ENCODE peak calls at places on chromosome 9, in ten cellular contexts. Z, K, N, R, S, W, Y, L, I and M are unnamed samples.

GRCh38 chr9:136095495-136096058 is 488 bp upstream of the NACC2 start:
- DNase-seq in Z (peak), K (no peak), N (peak), R (peak), S (no peak), W (peak), Y (no peak), L (peak), I (no peak), M (no peak)

GRCh38 chr9:7206221-7206758 is 448.5 kb downstream of the KDM4C start:
- DNase-seq in Z (no peak), K (no peak), N (no peak), R (no peak), S (no peak), W (no peak), Y (no peak), L (no peak), I (no peak), M (no peak)

GRCh38 chr9:91720746-91721705 is 229.0 kb downstream of the ROR2 start:
- DNase-seq in Z (no peak), K (no peak), N (no peak), R (no peak), S (peak), W (no peak), Y (no peak), L (no peak), I (no peak), M (peak)

GRCh38 chr9:77019010-77019809 is at the start of gene FOXB2:
- DNase-seq in Z (no peak), K (no peak), N (no peak), R (no peak), S (no peak), W (no peak), Y (no peak), L (no peak), I (no peak), M (no peak)

GRCh38 chr9:132114102-132114707 is 34.5 kb upstream of the MED27 start:
- DNase-seq in Z (peak), K (no peak), N (peak), R (peak), S (no peak), W (peak), Y (peak), L (peak), I (peak), M (peak)

GRCh38 chr9:136024696-136025316 is 63.6 kb upstream of the UBAC1 start:
- DNase-seq in Z (peak), K (no peak), N (no peak), R (no peak), S (no peak), W (peak), Y (no peak), L (no peak), I (no peak), M (no peak)

GRCh38 chr9:8599937-8600336 is 800.4 kb upstream of the DMAC1 start:
- DNase-seq in Z (no peak), K (no peak), N (no peak), R (no peak), S (no peak), W (no peak), Y (no peak), L (no peak), I (no peak), M (no peak)

GRCh38 chr9:31210982-31211570 is 1173.4 kb upstream of the ACO1 start:
- DNase-seq in Z (peak), K (no peak), N (no peak), R (no peak), S (no peak), W (no peak), Y (no peak), L (no peak), I (no peak), M (no peak)

GRCh38 chr9:136327313-136327971 is at the start of gene GPSM1:
- DNase-seq in Z (peak), K (no peak), N (peak), R (no peak), S (no peak), W (peak), Y (peak), L (peak), I (peak), M (no peak)

GRCh38 chr9:87119328-87119881 is 172.1 kb upstream of the GAS1 start:
- DNase-seq in Z (peak), K (peak), N (no peak), R (no peak), S (no peak), W (peak), Y (no peak), L (peak), I (peak), M (no peak)

GRCh38 chr9:136075134-136075841 is 19.8 kb downstream of the NACC2 start:
- DNase-seq in Z (no peak), K (no peak), N (no peak), R (no peak), S (no peak), W (peak), Y (no peak), L (no peak), I (no peak), M (no peak)

GRCh38 chr9:23979491-23979890 is 153.5 kb upstream of the ELAVL2 start:
- DNase-seq in Z (no peak), K (no peak), N (no peak), R (no peak), S (no peak), W (no peak), Y (no peak), L (no peak), I (no peak), M (no peak)

GRCh38 chr9:86252870-86253269 is 6.6 kb downstream of the C9orf153 start:
- DNase-seq in Z (no peak), K (no peak), N (no peak), R (no peak), S (peak), W (no peak), Y (no peak), L (no peak), I (peak), M (no peak)

GRCh38 chr9:121226186-121226585 is 24.5 kb upstream of the RAB14 start:
- DNase-seq in Z (no peak), K (no peak), N (no peak), R (no peak), S (no peak), W (no peak), Y (no peak), L (no peak), I (no peak), M (no peak)

GRCh38 chr9:97564291-97565175 is 63.1 kb downstream of the TMOD1 start:
- DNase-seq in Z (peak), K (peak), N (no peak), R (peak), S (no peak), W (no peak), Y (peak), L (no peak), I (peak), M (no peak)

GRCh38 chr9:78407636-78408312 is 110.8 kb downstream of the PSAT1 start:
- DNase-seq in Z (no peak), K (no peak), N (no peak), R (no peak), S (no peak), W (no peak), Y (no peak), L (no peak), I (no peak), M (no peak)

GRCh38 chr9:123568691-123569342 is 212.8 kb downstream of the CRB2 start:
- DNase-seq in Z (peak), K (peak), N (no peak), R (no peak), S (no peak), W (peak), Y (no peak), L (no peak), I (peak), M (no peak)

GRCh38 chr9:27189426-27189825 is 80.4 kb downstream of the TEK start:
- DNase-seq in Z (peak), K (no peak), N (no peak), R (no peak), S (no peak), W (no peak), Y (no peak), L (no peak), I (no peak), M (no peak)

GRCh38 chr9:106587021-106587420 is 275.9 kb upstream of the ZNF462 start:
- DNase-seq in Z (no peak), K (no peak), N (no peak), R (no peak), S (no peak), W (no peak), Y (no peak), L (no peak), I (peak), M (no peak)

GRCh38 chr9:89961616-89962341 is 357.0 kb downstream of the GADD45G start:
- DNase-seq in Z (peak), K (no peak), N (no peak), R (no peak), S (no peak), W (no peak), Y (no peak), L (no peak), I (peak), M (no peak)

GRCh38 chr9:15180124-15180523 is 126.9 kb downstream of the TTC39B start:
- DNase-seq in Z (no peak), K (no peak), N (no peak), R (no peak), S (no peak), W (no peak), Y (no peak), L (no peak), I (no peak), M (no peak)

GRCh38 chr9:134945509-134946275 is 28.0 kb upstream of the FCN1 start:
- DNase-seq in Z (no peak), K (no peak), N (no peak), R (no peak), S (no peak), W (no peak), Y (no peak), L (no peak), I (no peak), M (no peak)

GRCh38 chr9:127347831-127348699 is 48.9 kb upstream of the SLC2A8 start:
- DNase-seq in Z (peak), K (no peak), N (no peak), R (no peak), S (peak), W (no peak), Y (no peak), L (no peak), I (peak), M (peak)

GRCh38 chr9:12784461-12785250 is 9.8 kb downstream of the LURAP1L start:
- DNase-seq in Z (peak), K (peak), N (no peak), R (peak), S (no peak), W (no peak), Y (no peak), L (peak), I (peak), M (peak)

GRCh38 chr9:92242779-92243136 is 50.7 kb downstream of the IARS1 start:
- DNase-seq in Z (no peak), K (no peak), N (no peak), R (no peak), S (no peak), W (no peak), Y (no peak), L (no peak), I (no peak), M (no peak)

DNA sequence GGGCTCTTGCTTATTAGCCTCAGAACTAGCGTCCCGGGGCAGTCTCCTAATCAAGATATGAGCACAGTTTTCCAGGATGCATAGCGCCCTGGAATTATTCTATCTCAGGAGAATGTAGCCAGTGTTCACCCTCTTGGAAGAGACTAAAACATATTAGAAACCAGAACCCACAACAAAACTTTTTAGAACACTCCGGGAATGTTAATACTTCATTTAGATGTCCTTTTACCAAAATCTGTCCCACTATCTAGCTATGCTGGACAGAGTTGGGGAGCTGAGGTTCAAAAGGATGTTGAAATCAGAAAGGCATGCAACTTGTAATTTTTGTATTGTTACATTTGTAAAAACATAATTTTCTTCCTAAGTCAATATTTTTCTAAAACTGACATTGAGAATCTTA is 386.5 kb upstream of the RFX3 start:
- DNase-seq in Z (peak), K (no peak), N (no peak), R (no peak), S (no peak), W (no peak), Y (no peak), L (no peak), I (no peak), M (no peak)
- H3K4me3 ChIP-seq in Z (no peak), K (no peak), N (no peak), R (no peak), S (no peak), W (no peak), Y (no peak), L (no peak), I (no peak), M (no peak)

GRCh38 chr9:93969328-93969661 is 14.1 kb upstream of the BARX1 start:
- DNase-seq in Z (no peak), K (no peak), N (no peak), R (peak), S (no peak), W (no peak), Y (no peak), L (no peak), I (no peak), M (no peak)
- TF ChIP-seq CTCF in Z (no peak), K (no peak), N (no peak), R (no peak), S (no peak), W (no peak), Y (no peak), L (no peak), I (no peak), M (no peak)

GRCh38 chr9:33814816-33815215 is 2.1 kb upstream of the UBE2R2 start:
- DNase-seq in Z (no peak), K (no peak), N (no peak), R (no peak), S (peak), W (no peak), Y (no peak), L (no peak), I (no peak), M (no peak)
- H3K4me3 ChIP-seq in Z (no peak), K (no peak), N (no peak), R (no peak), S (no peak), W (no peak), Y (no peak), L (no peak), I (no peak), M (no peak)

GRCh38 chr9:114464652-114465051 is 40.6 kb downstream of the WHRN start:
- DNase-seq in Z (no peak), K (no peak), N (no peak), R (no peak), S (no peak), W (no peak), Y (no peak), L (no peak), I (no peak), M (no peak)
- TF ChIP-seq CTCF in Z (no peak), K (no peak), N (no peak), R (no peak), S (no peak), W (no peak), Y (no peak), L (no peak), I (no peak), M (no peak)

GRCh38 chr9:88414298-88414697 is 26.1 kb downstream of the SPIN1 start:
- DNase-seq in Z (no peak), K (no peak), N (no peak), R (no peak), S (no peak), W (no peak), Y (no peak), L (no peak), I (no peak), M (no peak)
- H3K4me3 ChIP-seq in Z (no peak), K (no peak), N (no peak), R (no peak), S (no peak), W (no peak), Y (no peak), L (no peak), I (no peak), M (no peak)

GRCh38 chr9:100489836-100490235 is 16.9 kb downstream of the TMEFF1 start:
- DNase-seq in Z (no peak), K (no peak), N (no peak), R (no peak), S (no peak), W (no peak), Y (no peak), L (no peak), I (no peak), M (no peak)

GRCh38 chr9:100485196-100485595 is 12.2 kb downstream of the TMEFF1 start:
- DNase-seq in Z (peak), K (no peak), N (no peak), R (no peak), S (no peak), W (no peak), Y (no peak), L (no peak), I (no peak), M (no peak)

GRCh38 chr9:100488171-100488570 is 15.2 kb downstream of the TMEFF1 start:
- DNase-seq in Z (no peak), K (no peak), N (no peak), R (no peak), S (no peak), W (no peak), Y (no peak), L (no peak), I (no peak), M (no peak)

DNA sequence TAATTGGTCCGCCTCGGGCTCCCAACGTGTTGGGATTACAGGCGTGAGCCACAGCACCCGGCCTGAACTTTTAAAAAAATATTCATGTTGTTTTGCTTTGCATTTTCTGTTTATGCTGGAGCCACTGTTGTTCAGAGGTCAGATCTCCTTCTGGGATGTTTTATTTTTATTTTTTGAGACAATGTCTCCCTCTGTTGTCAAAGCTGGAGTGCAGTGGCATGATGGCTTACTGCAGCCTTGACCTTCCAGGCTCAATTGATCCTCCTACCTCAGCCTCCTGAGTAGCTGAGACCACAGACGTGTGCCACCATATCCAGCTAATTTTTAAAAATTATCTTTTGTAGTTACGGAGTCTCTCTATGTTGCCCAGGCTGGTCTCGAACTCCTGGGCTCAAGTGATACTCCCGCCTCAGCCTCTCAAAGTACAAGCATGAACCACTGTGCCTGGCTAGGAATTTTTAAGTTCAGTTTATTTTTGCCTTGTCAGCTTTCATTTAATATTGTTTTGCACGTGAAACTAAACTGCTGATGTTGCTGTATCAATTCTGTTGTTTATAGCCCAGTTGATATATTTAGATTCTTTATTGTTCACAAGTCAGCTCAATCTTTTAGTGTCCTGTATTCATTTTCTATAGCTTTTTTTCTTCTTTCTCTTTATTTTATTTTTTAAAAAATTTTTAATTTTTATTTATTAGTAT is 13.7 kb downstream of the TMEFF1 start:
- DNase-seq in Z (no peak), K (no peak), N (no peak), R (no peak), S (no peak), W (no peak), Y (no peak), L (no peak), I (no peak), M (no peak)
- TF ChIP-seq CTCF in Z (no peak), K (no peak), N (peak), R (no peak), S (no peak), W (no peak), Y (no peak), L (no peak), I (no peak), M (no peak)

GRCh38 chr9:95188459-95188858 is 129.1 kb downstream of the FANCC start:
- DNase-seq in Z (peak), K (no peak), N (no peak), R (no peak), S (no peak), W (no peak), Y (no peak), L (no peak), I (no peak), M (no peak)

GRCh38 chr9:95190413-95190812 is 127.1 kb downstream of the FANCC start:
- DNase-seq in Z (no peak), K (no peak), N (no peak), R (no peak), S (no peak), W (no peak), Y (no peak), L (no peak), I (no peak), M (no peak)

GRCh38 chr9:95185931-95186330 is 131.6 kb downstream of the FANCC start:
- DNase-seq in Z (no peak), K (no peak), N (no peak), R (no peak), S (no peak), W (no peak), Y (no peak), L (no peak), I (no peak), M (no peak)

GRCh38 chr9:95192631-95193030 is 124.9 kb downstream of the FANCC start:
- DNase-seq in Z (no peak), K (no peak), N (no peak), R (no peak), S (no peak), W (no peak), Y (no peak), L (no peak), I (no peak), M (no peak)

GRCh38 chr9:95189230-95190098 is 128.0 kb downstream of the FANCC start:
- DNase-seq in Z (peak), K (no peak), N (no peak), R (no peak), S (no peak), W (peak), Y (no peak), L (no peak), I (peak), M (no peak)
- H3K4me3 ChIP-seq in Z (peak), K (no peak), N (no peak), R (no peak), S (no peak), W (peak), Y (peak), L (no peak), I (peak), M (no peak)

GRCh38 chr9:17905356-17906203 is 326.7 kb downstream of the SH3GL2 start:
- DNase-seq in Z (no peak), K (no peak), N (no peak), R (peak), S (no peak), W (no peak), Y (no peak), L (no peak), I (no peak), M (no peak)
- TF ChIP-seq CTCF in Z (no peak), K (no peak), N (no peak), R (no peak), S (no peak), W (no peak), Y (no peak), L (no peak), I (no peak), M (no peak)

GRCh38 chr9:119215651-119216050 is 153.6 kb downstream of the BRINP1 start:
- DNase-seq in Z (no peak), K (no peak), N (no peak), R (no peak), S (no peak), W (no peak), Y (no peak), L (no peak), I (no peak), M (no peak)

GRCh38 chr9:119218293-119218692 is 150.9 kb downstream of the BRINP1 start:
- DNase-seq in Z (no peak), K (no peak), N (no peak), R (no peak), S (no peak), W (no peak), Y (no peak), L (no peak), I (no peak), M (no peak)

GRCh38 chr9:119221281-119221680 is 148.0 kb downstream of the BRINP1 start:
- DNase-seq in Z (no peak), K (no peak), N (no peak), R (no peak), S (no peak), W (no peak), Y (no peak), L (no peak), I (no peak), M (no peak)

DNA sequence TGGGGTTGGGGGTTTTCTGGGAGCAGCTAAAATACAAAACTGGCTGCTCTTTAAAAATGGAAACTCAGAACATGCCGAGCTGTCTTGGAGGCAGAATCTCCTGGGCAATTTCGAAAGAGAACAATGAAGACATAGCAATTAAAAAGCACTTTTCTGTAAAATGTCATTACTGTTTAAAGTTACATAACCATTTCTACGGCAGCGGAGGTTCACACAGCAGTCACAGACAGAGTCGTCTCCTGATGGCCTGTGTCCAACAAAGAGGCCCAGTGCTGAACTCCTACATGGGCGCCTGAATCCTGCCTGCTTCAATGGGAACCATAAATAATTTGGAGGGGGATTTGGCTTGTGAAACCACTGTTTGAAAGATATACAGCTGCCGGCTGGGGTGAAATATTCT is 152.3 kb downstream of the BRINP1 start:
- DNase-seq in Z (no peak), K (no peak), N (no peak), R (no peak), S (no peak), W (peak), Y (no peak), L (no peak), I (no peak), M (no peak)
- H3K4me3 ChIP-seq in Z (no peak), K (no peak), N (no peak), R (no peak), S (no peak), W (no peak), Y (no peak), L (no peak), I (no peak), M (no peak)